ENCODE peak calls at places on chromosomes 3 and 15, in four cellular contexts. O is CD4-positive, alpha-beta T cell; B is testis; T is PC-9. D is an unnamed sample.

GRCh38 chr15:57231559-57231958 is 144.7 kb upstream of the CGNL1 start:
- DNase-seq in O (no peak), B (no peak), T (no peak), D (no peak)

GRCh38 chr3:41600616-41601015 is 361.3 kb downstream of the ULK4 start:
- DNase-seq in O (no peak), B (no peak), T (no peak), D (no peak)

GRCh38 chr3:144189044-144189443 is 217.4 kb downstream of the DIPK2A start:
- DNase-seq in O (no peak), B (no peak), T (no peak), D (no peak)

GRCh38 chr15:74826372-74826819 is at the start of gene CPLX3:
- DNase-seq in O (peak), B (peak), T (no peak), D (peak)

GRCh38 chr15:69403611-69404010 is 10.5 kb upstream of the KIF23 start:
- DNase-seq in O (no peak), B (no peak), T (no peak), D (no peak)

GRCh38 chr3:136943396-136943795 is 14.4 kb upstream of the IL20RB start:
- DNase-seq in O (no peak), B (no peak), T (no peak), D (no peak)

GRCh38 chr3:113166719-113167492 is 44.5 kb upstream of the BOC start:
- DNase-seq in O (no peak), B (peak), T (peak), D (no peak)

GRCh38 chr15:101232677-101233076 is 19.2 kb downstream of the CHSY1 start:
- DNase-seq in O (no peak), B (no peak), T (no peak), D (no peak)

GRCh38 chr15:59501531-59502113 is 63.6 kb downstream of the FAM81A start:
- DNase-seq in O (no peak), B (peak), T (peak), D (peak)

GRCh38 chr15:25060472-25060803 is 105.7 kb downstream of the SNRPN start:
- DNase-seq in O (no peak), B (peak), T (no peak), D (no peak)

GRCh38 chr15:43214169-43214568 is 6.6 kb downstream of the EPB42 start:
- DNase-seq in O (no peak), B (no peak), T (no peak), D (no peak)

GRCh38 chr3:32105291-32106131 is 909 bp upstream of the GPD1L start:
- DNase-seq in O (no peak), B (no peak), T (no peak), D (peak)

GRCh38 chr3:134242649-134243637 is 7.7 kb downstream of the RYK start:
- DNase-seq in O (no peak), B (no peak), T (peak), D (peak)

GRCh38 chr15:27492021-27492621 is 521.1 kb downstream of the GABRG3 start:
- DNase-seq in O (no peak), B (no peak), T (no peak), D (no peak)

GRCh38 chr15:70632981-70633380 is 130.4 kb downstream of the UACA start:
- DNase-seq in O (no peak), B (no peak), T (no peak), D (no peak)

GRCh38 chr15:75929799-75930565 is 26.3 kb downstream of the FBXO22 start:
- DNase-seq in O (no peak), B (no peak), T (no peak), D (no peak)

GRCh38 chr3:160374472-160374871 is 24.6 kb downstream of the IFT80 start:
- DNase-seq in O (no peak), B (no peak), T (no peak), D (no peak)

GRCh38 chr15:70863450-70864218 is 9.7 kb upstream of the LARP6 start:
- DNase-seq in O (no peak), B (no peak), T (peak), D (peak)

GRCh38 chr3:197749315-197749600 is 425 bp upstream of the FYTTD1 start:
- DNase-seq in O (peak), B (peak), T (no peak), D (peak)

GRCh38 chr15:70690491-70691281 is 72.7 kb downstream of the UACA start:
- DNase-seq in O (no peak), B (no peak), T (no peak), D (no peak)

GRCh38 chr3:173737167-173737808 is 339.7 kb downstream of the NLGN1 start:
- DNase-seq in O (no peak), B (no peak), T (no peak), D (peak)

GRCh38 chr3:186268616-186269448 is 93.2 kb downstream of the DGKG start:
- DNase-seq in O (no peak), B (no peak), T (peak), D (no peak)

GRCh38 chr3:134471521-134472193 is 14.1 kb downstream of the ANAPC13 start:
- DNase-seq in O (no peak), B (no peak), T (peak), D (peak)

GRCh38 chr3:141399979-141400971 is 32.0 kb downstream of the ZBTB38 start:
- DNase-seq in O (no peak), B (no peak), T (no peak), D (no peak)

GRCh38 chr3:196287405-196288140 is at the start of gene PCYT1A:
- DNase-seq in O (peak), B (peak), T (peak), D (peak)

GRCh38 chr3:196287066-196287404 is 491 bp downstream of the PCYT1A start:
- DNase-seq in O (peak), B (peak), T (no peak), D (peak)

GRCh38 chr3:196288141-196288460 is 575 bp upstream of the PCYT1A start:
- DNase-seq in O (no peak), B (no peak), T (no peak), D (no peak)

DNA sequence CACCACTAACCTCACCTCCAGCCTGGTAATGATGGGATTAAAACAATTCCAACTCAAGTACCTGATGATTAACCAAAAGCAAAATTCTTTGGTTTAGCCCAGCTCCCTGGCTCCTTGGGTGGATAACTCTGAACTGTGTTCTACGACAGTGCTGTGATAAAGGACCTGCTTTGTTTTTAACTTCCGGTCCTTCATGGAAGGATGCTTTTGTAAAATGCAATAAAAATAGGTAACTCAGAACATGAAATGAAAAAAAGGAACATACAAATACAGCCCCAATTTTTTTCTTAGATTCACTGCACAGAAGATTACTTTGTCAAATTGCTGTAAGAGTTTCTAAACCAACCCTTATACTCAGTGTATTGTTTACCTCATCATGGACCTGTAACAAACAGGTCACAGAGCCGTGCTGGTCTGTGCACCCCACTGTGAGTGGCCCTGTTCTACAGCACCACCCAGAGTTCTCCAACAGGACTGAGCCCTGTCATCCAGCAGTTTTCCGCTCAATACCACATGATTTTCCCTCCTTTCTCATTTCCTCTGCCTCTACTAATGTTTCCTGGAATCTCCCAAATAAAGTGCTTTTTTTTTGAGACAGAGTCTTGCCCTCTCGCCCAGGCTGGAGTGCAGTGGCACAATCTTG is 4.9 kb upstream of the PCYT1A start:
- DNase-seq in O (no peak), B (no peak), T (no peak), D (no peak)
- TF ChIP-seq CTCF in O (no peak), B (no peak), T (no peak), D (no peak)

GRCh38 chr15:66715736-66716667 is 14.0 kb downstream of the SMAD6 start:
- DNase-seq in O (no peak), B (no peak), T (no peak), D (no peak)
- H3K27ac ChIP-seq in O (no peak), B (no peak), T (no peak), D (no peak)

GRCh38 chr3:118587037-118587741 is 447.5 kb downstream of the IGSF11 start:
- DNase-seq in O (no peak), B (no peak), T (no peak), D (no peak)
- TF ChIP-seq CTCF in O (no peak), B (no peak), T (no peak), D (no peak)

GRCh38 chr3:64158334-64158733 is 66.9 kb downstream of the PRICKLE2 start:
- DNase-seq in O (no peak), B (no peak), T (no peak), D (no peak)
- H3K27ac ChIP-seq in O (no peak), B (no peak), T (no peak), D (no peak)

GRCh38 chr3:48413611-48414010 is 16.3 kb downstream of the PLXNB1 start:
- DNase-seq in O (no peak), B (no peak), T (no peak), D (no peak)

GRCh38 chr3:48414376-48415250 is 15.3 kb downstream of the PLXNB1 start:
- DNase-seq in O (no peak), B (no peak), T (no peak), D (no peak)

GRCh38 chr3:48416091-48416505 is 13.8 kb downstream of the PLXNB1 start:
- DNase-seq in O (no peak), B (no peak), T (no peak), D (no peak)

GRCh38 chr3:48416546-48416945 is 13.3 kb downstream of the PLXNB1 start:
- DNase-seq in O (no peak), B (no peak), T (no peak), D (no peak)

GRCh38 chr3:48415251-48415953 is 14.5 kb downstream of the PLXNB1 start:
- DNase-seq in O (no peak), B (no peak), T (no peak), D (no peak)
- TF ChIP-seq CTCF in O (no peak), B (no peak), T (no peak), D (no peak)

GRCh38 chr3:81726132-81726531 is 35.3 kb downstream of the GBE1 start:
- DNase-seq in O (no peak), B (no peak), T (no peak), D (no peak)
- H3K27ac ChIP-seq in O (no peak), B (no peak), T (no peak), D (peak)

D was measured in RWPE1.